ENCODE peak calls at places on chromosomes 1 and 21, in six cellular contexts. A is foreskin fibroblast; X is upper lobe of right lung; Y is left ventricle myocardium superior; V is GM20000; H is effector memory CD8-positive, alpha-beta T cell. Q is an unnamed sample.

GRCh38 chr1:178725603-178726517 is 816 bp downstream of the RALGPS2 start:
- DNase-seq in A (peak), H (no peak), Y (peak), X (peak), V (peak), Q (peak)

GRCh38 chr1:203644661-203645510 is 18.3 kb downstream of the ATP2B4 start:
- DNase-seq in X (no peak), V (no peak), A (peak), Y (no peak), H (no peak), Q (no peak)

GRCh38 chr1:243477676-243478075 is 221.8 kb downstream of the SDCCAG8 start:
- DNase-seq in A (no peak), H (no peak), X (no peak), V (no peak), Y (no peak), Q (no peak)

GRCh38 chr1:229058716-229059115 is 212.2 kb upstream of the RAB4A start:
- DNase-seq in Y (peak), A (no peak), X (no peak), H (no peak), V (no peak), Q (no peak)

GRCh38 chr1:170932236-170932635 is 3.1 kb upstream of the MROH9 start:
- DNase-seq in A (no peak), X (no peak), Y (no peak), H (no peak), V (no peak), Q (no peak)

GRCh38 chr1:119787776-119788175 is 19.1 kb upstream of the HMGCS2 start:
- DNase-seq in X (no peak), V (no peak), A (no peak), H (no peak), Y (no peak), Q (no peak)

GRCh38 chr21:15752763-15753407 is 23.1 kb downstream of the USP25 start:
- DNase-seq in H (no peak), V (no peak), Y (no peak), X (no peak), A (no peak), Q (no peak)

GRCh38 chr1:25520446-25521061 is 22.9 kb upstream of the LDLRAP1 start:
- DNase-seq in X (peak), A (peak), H (peak), Y (peak), V (peak), Q (no peak)

GRCh38 chr1:165383067-165383466 is 26.6 kb upstream of the LMX1A start:
- DNase-seq in A (peak), X (no peak), V (no peak), H (no peak), Y (peak), Q (no peak)

GRCh38 chr1:221449801-221450470 is 292.0 kb downstream of the DUSP10 start:
- DNase-seq in X (no peak), H (no peak), Y (no peak), A (peak), V (no peak), Q (no peak)

GRCh38 chr1:227885648-227886502 is 61.9 kb downstream of the WNT9A start:
- DNase-seq in A (peak), V (no peak), X (peak), H (no peak), Y (peak), Q (peak)

GRCh38 chr1:201299968-201300367 is 16.7 kb downstream of the PKP1 start:
- DNase-seq in X (peak), H (no peak), V (no peak), Y (peak), A (no peak), Q (no peak)

GRCh38 chr1:46411601-46412341 is 17.7 kb downstream of the FAAH start:
- DNase-seq in Y (no peak), V (no peak), H (no peak), X (no peak), A (no peak), Q (no peak)

GRCh38 chr1:13714851-13715250 is 14.9 kb downstream of the PRDM2 start:
- DNase-seq in V (no peak), Y (no peak), H (no peak), A (no peak), X (no peak), Q (no peak)

GRCh38 chr1:89578940-89579684 is 53.8 kb upstream of the LRRC8C start:
- DNase-seq in V (no peak), X (no peak), H (no peak), A (no peak), Y (no peak), Q (no peak)

GRCh38 chr1:168285419-168285790 is 4.7 kb downstream of the TBX19 start:
- DNase-seq in A (no peak), X (no peak), H (no peak), Y (no peak), V (no peak), Q (no peak)

GRCh38 chr1:12586171-12586942 is 31.7 kb downstream of the DHRS3 start:
- DNase-seq in X (no peak), V (no peak), H (no peak), A (no peak), Y (no peak), Q (no peak)

Q was measured in kidney.